ENCODE peak calls at places on chromosomes 3 and 15, in nine cellular contexts. E is iris pigment epithelial cell; K is fibroblast of villous mesenchyme; C is bronchial epithelial cell; T is transverse colon; U is left cardiac atrium; Z is mucosa of gallbladder; I is activated CD4-positive, alpha-beta T cell treated with anti-CD3 and anti-CD28 coated beads, Interleukin-2, amount 10 ng/mL, durations not matched to agents 7 days and 5 days; J is sigmoid colon. A is an unnamed sample.
A peak's percentile ranks its signal among the peaks of the same experiment; 100 is the strongest.

GRCh38 chr3:426056-426455 is 229.5 kb downstream of the CHL1 start:
- DNase-seq in E (no peak), K (no peak), C (peak; percentile 86), T (no peak), U (no peak), Z (no peak), I (no peak), J (no peak), A (no peak)

GRCh38 chr3:127079211-127079610 is 96.3 kb downstream of the PLXNA1 start:
- DNase-seq in E (no peak), K (no peak), C (no peak), T (no peak), U (no peak), Z (no peak), I (no peak), J (peak; percentile 28), A (no peak)

GRCh38 chr15:43958894-43959330 is 132.1 kb downstream of the WDR76 start:
- DNase-seq in E (peak; percentile 80), K (peak; percentile 63), C (peak; percentile 70), T (no peak), U (no peak), Z (no peak), I (no peak), J (no peak), A (no peak)

GRCh38 chr3:34807611-34808010 is 831.7 kb upstream of the ARPP21 start:
- DNase-seq in E (no peak), K (no peak), C (no peak), T (no peak), U (no peak), Z (no peak), I (no peak), J (no peak), A (no peak)

GRCh38 chr3:54954019-54954418 is 26.2 kb upstream of the LRTM1 start:
- DNase-seq in E (peak; percentile 49), K (peak; percentile 88), C (peak; percentile 43), T (no peak), U (no peak), Z (peak; percentile 16), I (no peak), J (no peak), A (no peak)

GRCh38 chr15:40048155-40048792 is 9.3 kb upstream of the SRP14 start:
- DNase-seq in E (peak; percentile 53), K (no peak), C (no peak), T (peak; percentile 78), U (no peak), Z (peak; percentile 14), I (peak; percentile 46), J (peak; percentile 59), A (no peak)

GRCh38 chr3:52443268-52443610 is 1.7 kb downstream of the SEMA3G start:
- DNase-seq in E (no peak), K (no peak), C (no peak), T (no peak), U (no peak), Z (no peak), I (no peak), J (no peak), A (peak; percentile 40)

GRCh38 chr3:29338981-29339833 is 58.3 kb downstream of the RBMS3 start:
- DNase-seq in E (peak; percentile 9), K (no peak), C (no peak), T (no peak), U (no peak), Z (no peak), I (no peak), J (no peak), A (no peak)

GRCh38 chr3:81198766-81199165 is 562.7 kb downstream of the GBE1 start:
- DNase-seq in E (no peak), K (no peak), C (no peak), T (no peak), U (no peak), Z (no peak), I (no peak), J (no peak), A (no peak)

GRCh38 chr15:81311834-81312459 is 12.0 kb downstream of the STARD5 start:
- DNase-seq in E (no peak), K (no peak), C (no peak), T (no peak), U (no peak), Z (no peak), I (no peak), J (no peak), A (no peak)

GRCh38 chr15:80456517-80457497 is 52.6 kb downstream of the ARNT2 start:
- DNase-seq in E (peak; percentile 72), K (peak; percentile 66), C (no peak), T (no peak), U (no peak), Z (no peak), I (no peak), J (no peak), A (no peak)

GRCh38 chr3:171994646-171995441 is 44.5 kb upstream of the FNDC3B start:
- DNase-seq in E (peak; percentile 97), K (peak; percentile 97), C (peak; percentile 66), T (no peak), U (no peak), Z (no peak), I (no peak), J (no peak), A (no peak)

GRCh38 chr15:40347559-40348470 is 3.0 kb upstream of the PHGR1 start:
- DNase-seq in E (no peak), K (no peak), C (no peak), T (peak; percentile 89), U (no peak), Z (no peak), I (no peak), J (no peak), A (no peak)

GRCh38 chr15:62145015-62145735 is 19.9 kb downstream of the C2CD4B start:
- DNase-seq in E (no peak), K (no peak), C (peak; percentile 60), T (no peak), U (no peak), Z (no peak), I (no peak), J (no peak), A (no peak)

GRCh38 chr15:78930577-78931388 is 14.1 kb downstream of the CTSH start:
- DNase-seq in E (peak; percentile 95), K (peak; percentile 92), C (peak; percentile 99), T (no peak), U (no peak), Z (no peak), I (no peak), J (peak; percentile 86), A (no peak)

GRCh38 chr3:188468672-188469071 is 314.7 kb downstream of the LPP start:
- DNase-seq in E (peak; percentile 45), K (peak; percentile 90), C (no peak), T (peak; percentile 56), U (peak; percentile 50), Z (no peak), I (no peak), J (peak; percentile 93), A (no peak)

GRCh38 chr3:153338487-153338886 is 176.5 kb downstream of the RAP2B start:
- DNase-seq in E (peak; percentile 70), K (peak; percentile 40), C (peak; percentile 21), T (no peak), U (no peak), Z (no peak), I (no peak), J (no peak), A (no peak)